ENCODE peak calls at places on chromosomes 11 and 22, in five cellular contexts. R is H9, P is fibroblast of lung, Q is H1, M is GM23248. C is an unnamed sample.
A peak's percentile ranks its signal among the peaks of the same experiment; 100 is the strongest.

GRCh38 chr22:46546466-46547178 is 9.2 kb upstream of the CELSR1 start:
- DNase-seq in M (peak; percentile 56), Q (no peak), P (peak; percentile 39), R (no peak), C (no peak)

GRCh38 chr11:35308157-35308556 is 111.2 kb downstream of the SLC1A2 start:
- DNase-seq in R (no peak), M (no peak), Q (no peak), P (no peak), C (no peak)

GRCh38 chr11:12762283-12762682 is 88.1 kb downstream of the TEAD1 start:
- DNase-seq in M (no peak), Q (no peak), P (no peak), R (no peak), C (no peak)

GRCh38 chr22:46504586-46504985 is 32.8 kb downstream of the CELSR1 start:
- DNase-seq in R (no peak), M (no peak), Q (no peak), P (no peak), C (no peak)

GRCh38 chr11:75562836-75563484 is 907 bp downstream of the SERPINH1 start:
- DNase-seq in P (no peak), M (peak; percentile 83), Q (peak; percentile 79), R (peak; percentile 95), C (peak; percentile 49)

GRCh38 chr11:1307998-1308744 is 1.3 kb downstream of the TOLLIP start:
- DNase-seq in P (no peak), M (peak; percentile 88), R (no peak), Q (peak; percentile 20), C (peak; percentile 14)

GRCh38 chr11:5004429-5005274 is 10.0 kb downstream of the OR51L1 start:
- DNase-seq in M (peak; percentile 75), P (peak; percentile 57), R (peak; percentile 40), Q (peak; percentile 70), C (peak; percentile 65)

GRCh38 chr11:77868744-77869143 is 47.8 kb downstream of the AAMDC start:
- DNase-seq in R (no peak), P (no peak), M (no peak), Q (no peak), C (no peak)

GRCh38 chr11:11451501-11452005 is 98.5 kb upstream of the CSNK2A3 start:
- DNase-seq in P (peak; percentile 4), Q (no peak), R (no peak), M (no peak), C (peak; percentile 10)

GRCh38 chr22:19488884-19489843 is 9.4 kb downstream of the CDC45 start:
- DNase-seq in R (no peak), M (peak; percentile 58), P (peak; percentile 65), Q (no peak), C (peak; percentile 13)
- H2AFZ ChIP-seq in R (no peak overlapping the region), M (no peak overlapping the region), P (no peak overlapping the region), Q (no peak overlapping the region), C (no peak overlapping the region)

GRCh38 chr11:120350637-120351036 is 14.4 kb downstream of the ARHGEF12 start:
- DNase-seq in P (no peak), Q (no peak), R (no peak), M (no peak), C (no peak)
- H3K9ac ChIP-seq in P (no peak overlapping the region), Q (no peak overlapping the region), R (no peak overlapping the region), M (no peak overlapping the region), C (no peak overlapping the region)

GRCh38 chr11:37963440-37963839 is 1365.4 kb upstream of the RAG2 start:
- DNase-seq in M (no peak), Q (no peak), R (no peak), P (no peak), C (no peak)
- H2AFZ ChIP-seq in M (no peak overlapping the region), Q (no peak overlapping the region), R (no peak overlapping the region), P (no peak overlapping the region), C (no peak overlapping the region)

GRCh38 chr11:6629892-6630631 is 10.8 kb upstream of the TPP1 start:
- DNase-seq in M (no peak), P (no peak), Q (peak; percentile 82), R (peak; percentile 68), C (no peak)
- H3K9ac ChIP-seq in M (no peak overlapping the region), P (no peak overlapping the region), Q (peak overlapping the region; percentile 34), R (no peak overlapping the region), C (no peak overlapping the region)

GRCh38 chr11:125494987-125495725 is 909 bp downstream of the FEZ1 start:
- DNase-seq in P (peak; percentile 45), R (peak; percentile 41), M (peak; percentile 69), Q (peak; percentile 81), C (no peak)
- H2AFZ ChIP-seq in P (peak overlapping the region; percentile 91), R (no peak overlapping the region), M (peak overlapping the region; percentile 96), Q (peak overlapping the region; percentile 25), C (peak overlapping the region; percentile 64)

GRCh38 chr22:37237371-37238268 is 6.4 kb downstream of the RAC2 start:
- DNase-seq in P (no peak), Q (no peak), M (peak; percentile 78), R (no peak), C (no peak)
- H3K9ac ChIP-seq in P (no peak overlapping the region), Q (no peak overlapping the region), M (no peak overlapping the region), R (no peak overlapping the region), C (no peak overlapping the region)

DNA sequence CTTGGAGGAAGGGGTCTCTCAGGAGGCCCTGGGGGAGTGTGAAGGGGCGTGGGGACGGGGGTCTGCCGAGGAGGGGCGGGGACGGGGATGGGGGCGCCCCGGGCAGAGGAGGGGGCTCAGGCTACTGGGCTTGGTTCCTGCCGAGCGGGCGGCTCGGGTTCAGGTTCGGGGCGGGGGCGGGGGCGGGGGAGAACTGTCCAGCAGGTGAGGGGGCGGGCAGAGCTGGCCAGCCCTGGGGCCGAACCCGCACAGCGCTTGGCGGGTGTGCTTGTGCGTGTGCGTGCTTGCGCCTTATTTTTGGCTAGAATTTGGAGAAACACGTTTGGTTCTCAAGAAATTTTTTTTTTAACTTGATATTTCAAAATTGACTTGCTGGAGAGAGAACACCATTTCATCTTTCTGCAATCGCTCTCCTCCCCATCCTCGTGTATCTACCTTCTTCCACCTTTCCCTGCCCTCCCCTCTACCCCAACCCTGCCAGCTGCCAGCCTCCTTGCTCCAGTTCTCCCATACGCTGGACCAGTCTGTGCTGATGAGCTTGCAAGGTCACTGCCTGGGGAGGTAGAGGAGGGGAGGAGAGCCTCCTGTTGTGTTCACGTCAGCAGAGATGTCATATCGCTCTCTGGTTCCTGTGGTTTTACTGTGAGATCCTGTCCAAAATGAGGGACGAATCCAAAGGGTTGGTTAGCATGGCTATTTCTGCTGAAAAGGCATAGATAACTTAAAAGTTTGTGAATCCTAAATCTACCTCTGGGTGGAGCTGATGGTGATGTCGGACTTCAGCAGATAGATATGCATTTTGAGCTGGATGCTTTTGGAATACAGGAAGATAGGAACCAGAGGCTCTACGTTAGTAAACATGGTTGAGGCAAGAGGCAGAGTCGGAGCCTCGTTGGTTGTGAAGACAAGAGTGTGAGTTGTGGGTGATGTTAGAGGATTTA is 668 bp downstream of the MADD start:
- DNase-seq in Q (peak; percentile 50), R (no peak), P (peak; percentile 58), M (peak; percentile 70), C (peak; percentile 49)
- H2AFZ ChIP-seq in Q (no peak overlapping the region), R (no peak overlapping the region), P (no peak overlapping the region), M (peak overlapping the region; percentile 95), C (peak overlapping the region; percentile 95)

GRCh38 chr22:35230417-35230816 is 26.9 kb upstream of the HMGXB4 start:
- DNase-seq in P (no peak), Q (peak; percentile 8), R (no peak), M (no peak), C (no peak)
- H3K9ac ChIP-seq in P (no peak overlapping the region), Q (no peak overlapping the region), R (no peak overlapping the region), M (no peak overlapping the region), C (peak overlapping the region; percentile 24)

GRCh38 chr11:46291441-46292143 is 14.1 kb downstream of the CREB3L1 start:
- DNase-seq in R (no peak), P (peak; percentile 88), M (peak; percentile 90), Q (no peak), C (peak; percentile 34)

GRCh38 chr11:46294365-46295309 is 17.2 kb downstream of the CREB3L1 start:
- DNase-seq in M (peak; percentile 95), P (peak; percentile 93), Q (peak; percentile 77), R (peak; percentile 79), C (peak; percentile 58)

GRCh38 chr11:46290598-46291309 is 13.3 kb downstream of the CREB3L1 start:
- DNase-seq in M (peak; percentile 97), R (peak; percentile 93), P (peak; percentile 98), Q (peak; percentile 84), C (peak; percentile 33)

GRCh38 chr11:46293616-46294015 is 16.2 kb downstream of the CREB3L1 start:
- DNase-seq in P (peak; percentile 89), M (peak; percentile 99), Q (no peak), R (no peak), C (peak; percentile 47)

GRCh38 chr11:46293066-46293465 is 15.6 kb downstream of the CREB3L1 start:
- DNase-seq in M (no peak), R (no peak), P (no peak), Q (no peak), C (no peak)
- H2AFZ ChIP-seq in M (no peak overlapping the region), R (no peak overlapping the region), P (no peak overlapping the region), Q (no peak overlapping the region), C (no peak overlapping the region)

DNA sequence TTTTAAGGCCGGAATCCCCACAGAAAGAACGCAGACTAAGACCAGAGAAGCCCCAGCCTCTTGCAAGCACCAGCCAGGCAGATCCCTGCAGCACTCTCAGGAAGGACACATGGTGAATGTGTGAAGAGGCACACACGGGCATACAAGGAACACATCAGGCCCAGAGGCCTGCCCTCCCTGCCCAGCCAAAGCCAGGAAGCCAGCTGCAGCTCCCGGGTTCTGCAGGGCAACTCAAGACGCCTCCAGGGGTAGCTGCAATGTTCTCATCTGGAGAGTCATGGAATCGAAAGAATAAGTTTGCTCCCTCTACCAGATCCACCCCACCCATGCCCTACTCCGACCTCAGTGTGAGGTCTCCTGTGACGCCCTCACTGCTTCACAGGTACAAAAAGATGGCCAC is 2.3 kb downstream of the DGCR2 start:
- DNase-seq in P (no peak), M (no peak), R (no peak), Q (no peak), C (no peak)
- H3K9ac ChIP-seq in P (no peak overlapping the region), M (no peak overlapping the region), R (no peak overlapping the region), Q (no peak overlapping the region), C (no peak overlapping the region)

C was measured in PC-3.